ENCODE peak calls at places on chromosomes 3 and 15, in nine cellular contexts. One of them, this sample, is unnamed.

GRCh38 chr15:51589881-51590570 is 32.5 kb downstream of the DMXL2 start:
- DNase-seq in HEK293T: no peak
- DNase-seq in astrocyte of the spinal cord: no peak
- DNase-seq in activated T-cell treated with anti-CD3 and anti-CD28 coated beads, Interleukin-2, amount 50 U/mL, for 72 hours: no peak
- DNase-seq in NCI-H1105 treated with DMSO at 0.1 percent for 48 hours: no peak
- DNase-seq in ACHN: no peak
- DNase-seq in activated CD4-positive, alpha-beta memory T cell treated with anti-CD3 and anti-CD28 coated beads for 36 hours: no peak
- DNase-seq in WTC11: no peak
- DNase-seq in left cardiac atrium: no peak
- DNase-seq in this sample: no peak

GRCh38 chr3:191795196-191795595 is 334.2 kb downstream of the PYDC2 start:
- DNase-seq in ACHN: no peak
- DNase-seq in NCI-H1105 treated with DMSO at 0.1 percent for 48 hours: no peak
- DNase-seq in HEK293T: no peak
- DNase-seq in WTC11: no peak
- DNase-seq in astrocyte of the spinal cord: no peak
- DNase-seq in activated CD4-positive, alpha-beta memory T cell treated with anti-CD3 and anti-CD28 coated beads for 36 hours: no peak
- DNase-seq in left cardiac atrium: no peak
- DNase-seq in activated T-cell treated with anti-CD3 and anti-CD28 coated beads, Interleukin-2, amount 50 U/mL, for 72 hours: no peak
- DNase-seq in this sample: no peak

GRCh38 chr15:62945063-62945462 is 97.5 kb upstream of the TPM1 start:
- DNase-seq in WTC11: no peak
- DNase-seq in NCI-H1105 treated with DMSO at 0.1 percent for 48 hours: no peak
- DNase-seq in activated T-cell treated with anti-CD3 and anti-CD28 coated beads, Interleukin-2, amount 50 U/mL, for 72 hours: no peak
- DNase-seq in astrocyte of the spinal cord: no peak
- DNase-seq in HEK293T: no peak
- DNase-seq in ACHN: no peak
- DNase-seq in activated CD4-positive, alpha-beta memory T cell treated with anti-CD3 and anti-CD28 coated beads for 36 hours: no peak
- DNase-seq in left cardiac atrium: no peak
- DNase-seq in this sample: no peak

GRCh38 chr3:775178-775885 is 317.5 kb upstream of the CNTN6 start:
- DNase-seq in activated T-cell treated with anti-CD3 and anti-CD28 coated beads, Interleukin-2, amount 50 U/mL, for 72 hours: no peak
- DNase-seq in ACHN: no peak
- DNase-seq in astrocyte of the spinal cord: no peak
- DNase-seq in left cardiac atrium: no peak
- DNase-seq in NCI-H1105 treated with DMSO at 0.1 percent for 48 hours: no peak
- DNase-seq in WTC11: no peak
- DNase-seq in HEK293T: no peak
- DNase-seq in activated CD4-positive, alpha-beta memory T cell treated with anti-CD3 and anti-CD28 coated beads for 36 hours: no peak
- DNase-seq in this sample: no peak

GRCh38 chr3:99509224-99509623 is 129.2 kb upstream of the COL8A1 start:
- DNase-seq in astrocyte of the spinal cord: peak
- DNase-seq in ACHN: no peak
- DNase-seq in activated T-cell treated with anti-CD3 and anti-CD28 coated beads, Interleukin-2, amount 50 U/mL, for 72 hours: no peak
- DNase-seq in WTC11: no peak
- DNase-seq in activated CD4-positive, alpha-beta memory T cell treated with anti-CD3 and anti-CD28 coated beads for 36 hours: no peak
- DNase-seq in HEK293T: no peak
- DNase-seq in NCI-H1105 treated with DMSO at 0.1 percent for 48 hours: no peak
- DNase-seq in left cardiac atrium: peak
- DNase-seq in this sample: no peak

GRCh38 chr3:25266677-25267076 is 161.4 kb upstream of the RARB start:
- DNase-seq in HEK293T: no peak
- DNase-seq in astrocyte of the spinal cord: no peak
- DNase-seq in ACHN: no peak
- DNase-seq in WTC11: no peak
- DNase-seq in activated CD4-positive, alpha-beta memory T cell treated with anti-CD3 and anti-CD28 coated beads for 36 hours: no peak
- DNase-seq in left cardiac atrium: no peak
- DNase-seq in activated T-cell treated with anti-CD3 and anti-CD28 coated beads, Interleukin-2, amount 50 U/mL, for 72 hours: no peak
- DNase-seq in NCI-H1105 treated with DMSO at 0.1 percent for 48 hours: no peak
- DNase-seq in this sample: no peak

GRCh38 chr3:23396746-23397145 is 193.6 kb downstream of the UBE2E2 start:
- DNase-seq in WTC11: no peak
- DNase-seq in activated T-cell treated with anti-CD3 and anti-CD28 coated beads, Interleukin-2, amount 50 U/mL, for 72 hours: no peak
- DNase-seq in HEK293T: no peak
- DNase-seq in astrocyte of the spinal cord: no peak
- DNase-seq in activated CD4-positive, alpha-beta memory T cell treated with anti-CD3 and anti-CD28 coated beads for 36 hours: no peak
- DNase-seq in NCI-H1105 treated with DMSO at 0.1 percent for 48 hours: no peak
- DNase-seq in left cardiac atrium: no peak
- DNase-seq in ACHN: no peak
- DNase-seq in this sample: no peak

GRCh38 chr3:143207338-143207961 is 87.9 kb downstream of the CHST2 start:
- DNase-seq in NCI-H1105 treated with DMSO at 0.1 percent for 48 hours: no peak
- DNase-seq in astrocyte of the spinal cord: peak
- DNase-seq in HEK293T: no peak
- DNase-seq in left cardiac atrium: no peak
- DNase-seq in ACHN: peak
- DNase-seq in WTC11: no peak
- DNase-seq in activated T-cell treated with anti-CD3 and anti-CD28 coated beads, Interleukin-2, amount 50 U/mL, for 72 hours: peak
- DNase-seq in activated CD4-positive, alpha-beta memory T cell treated with anti-CD3 and anti-CD28 coated beads for 36 hours: peak
- DNase-seq in this sample: no peak

GRCh38 chr3:99646107-99646435 is 7.7 kb downstream of the COL8A1 start:
- DNase-seq in WTC11: no peak
- DNase-seq in astrocyte of the spinal cord: no peak
- DNase-seq in ACHN: no peak
- DNase-seq in activated CD4-positive, alpha-beta memory T cell treated with anti-CD3 and anti-CD28 coated beads for 36 hours: no peak
- DNase-seq in activated T-cell treated with anti-CD3 and anti-CD28 coated beads, Interleukin-2, amount 50 U/mL, for 72 hours: no peak
- DNase-seq in left cardiac atrium: no peak
- DNase-seq in NCI-H1105 treated with DMSO at 0.1 percent for 48 hours: no peak
- DNase-seq in HEK293T: no peak
- DNase-seq in this sample: no peak